ENCODE peak calls at places on chromosomes 7 and 10, in five cellular contexts. One of them, this sample, is unnamed.

GRCh38 chr10:117503170-117503885 is 39.2 kb upstream of the EMX2 start:
- DNase-seq in GM12892: no peak
- DNase-seq in GM12878: no peak
- DNase-seq in HepG2: no peak
- DNase-seq in K562: no peak
- DNase-seq in this sample: no peak

GRCh38 chr10:114565066-114565465 is 93.0 kb downstream of the ABLIM1 start:
- DNase-seq in GM12892: no peak
- DNase-seq in GM12878: no peak
- DNase-seq in HepG2: no peak
- DNase-seq in K562: no peak
- DNase-seq in this sample: no peak

GRCh38 chr10:130109796-130110235 is 814 bp downstream of the C10orf143 start:
- DNase-seq in GM12892: no peak
- DNase-seq in GM12878: peak
- DNase-seq in HepG2: peak
- DNase-seq in K562: peak
- DNase-seq in this sample: no peak

GRCh38 chr7:99386584-99387238 is 12.2 kb downstream of the ARPC1B start:
- DNase-seq in GM12892: no peak
- DNase-seq in GM12878: no peak
- DNase-seq in HepG2: peak
- DNase-seq in K562: peak
- DNase-seq in this sample: no peak

GRCh38 chr10:66239062-66239461 is 686.8 kb upstream of the LRRTM3 start:
- DNase-seq in GM12892: no peak
- DNase-seq in GM12878: no peak
- DNase-seq in HepG2: no peak
- DNase-seq in K562: no peak
- DNase-seq in this sample: no peak

GRCh38 chr7:70347880-70348279 is 749.6 kb downstream of the AUTS2 start:
- DNase-seq in GM12892: no peak
- DNase-seq in GM12878: peak
- DNase-seq in HepG2: no peak
- DNase-seq in K562: no peak
- DNase-seq in this sample: peak

GRCh38 chr10:63561421-63561820 is 40.2 kb downstream of the REEP3 start:
- DNase-seq in GM12892: no peak
- DNase-seq in GM12878: no peak
- DNase-seq in HepG2: no peak
- DNase-seq in K562: no peak
- DNase-seq in this sample: no peak

GRCh38 chr10:112446055-112446854 is 459 bp downstream of the ZDHHC6 start:
- DNase-seq in GM12892: no peak
- DNase-seq in GM12878: no peak
- DNase-seq in HepG2: no peak
- DNase-seq in K562: peak
- DNase-seq in this sample: no peak

GRCh38 chr7:23020742-23021401 is 6.9 kb upstream of the HYCC1 start:
- DNase-seq in GM12892: no peak
- DNase-seq in GM12878: no peak
- DNase-seq in HepG2: no peak
- DNase-seq in K562: no peak
- DNase-seq in this sample: no peak

GRCh38 chr7:116948934-116949333 is 4.4 kb upstream of the ST7 start:
- DNase-seq in GM12892: no peak
- DNase-seq in GM12878: no peak
- DNase-seq in HepG2: no peak
- DNase-seq in K562: peak
- DNase-seq in this sample: no peak

GRCh38 chr7:142463401-142463850 is 205.6 kb upstream of the PRSS58 start:
- DNase-seq in GM12892: no peak
- DNase-seq in GM12878: no peak
- DNase-seq in HepG2: no peak
- DNase-seq in K562: no peak
- DNase-seq in this sample: no peak

GRCh38 chr10:69316313-69317059 is 38.2 kb downstream of the HK1 start:
- DNase-seq in GM12892: no peak
- DNase-seq in GM12878: no peak
- DNase-seq in HepG2: no peak
- DNase-seq in K562: no peak
- DNase-seq in this sample: no peak

GRCh38 chr7:18320971-18321567 is 174.5 kb upstream of the HDAC9 start:
- DNase-seq in GM12892: no peak
- DNase-seq in GM12878: no peak
- DNase-seq in HepG2: peak
- DNase-seq in K562: peak
- DNase-seq in this sample: peak

GRCh38 chr10:27819781-27820531 is 74.3 kb upstream of the MKX start:
- DNase-seq in GM12892: no peak
- DNase-seq in GM12878: no peak
- DNase-seq in HepG2: peak
- DNase-seq in K562: no peak
- DNase-seq in this sample: no peak

GRCh38 chr10:4062072-4062471 is 277.1 kb upstream of the KLF6 start:
- DNase-seq in GM12892: no peak
- DNase-seq in GM12878: no peak
- DNase-seq in HepG2: no peak
- DNase-seq in K562: no peak
- DNase-seq in this sample: no peak

DNA sequence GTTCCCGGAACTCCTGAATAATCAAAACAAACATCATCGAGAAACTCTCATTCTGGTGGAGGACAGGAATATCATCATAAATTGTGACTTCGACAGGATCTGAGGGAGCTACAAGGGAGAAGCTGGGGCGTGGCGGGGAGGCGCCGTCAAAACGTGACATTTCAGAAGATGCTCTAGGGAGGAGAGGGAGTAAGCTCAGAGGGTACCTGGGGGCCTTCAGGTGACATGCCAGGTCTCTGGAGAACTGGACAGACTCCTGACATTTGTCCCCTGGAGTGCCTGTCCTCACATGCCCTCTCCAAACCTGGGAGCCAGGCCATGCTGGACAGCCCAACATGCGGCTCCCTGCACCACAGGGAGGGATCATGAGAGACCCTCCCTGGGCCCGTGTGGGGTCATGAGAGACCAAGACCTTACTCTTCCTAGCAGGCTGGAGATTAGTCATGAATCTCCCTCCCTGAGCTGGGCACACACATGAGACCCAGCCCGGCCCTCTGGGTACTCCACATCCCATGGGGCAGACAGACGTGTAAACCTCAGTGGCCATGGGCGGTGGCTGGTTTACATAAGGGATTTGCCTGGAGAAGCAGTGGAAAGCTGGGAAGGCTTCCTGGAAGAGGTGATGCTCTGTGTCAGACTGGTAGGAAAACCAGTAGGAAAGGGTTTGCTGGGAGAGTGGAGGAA is 81.0 kb downstream of the MYL10 start:
- DNase-seq in GM12892: no peak
- DNase-seq in GM12878: no peak
- DNase-seq in HepG2: no peak
- DNase-seq in K562: no peak
- DNase-seq in this sample: no peak
- TF ChIP-seq TAF1 in GM12892: no peak
- TF ChIP-seq TAF1 in GM12878: no peak
- TF ChIP-seq TAF1 in HepG2: no peak
- TF ChIP-seq TAF1 in K562: no peak
- TF ChIP-seq TAF1 in this sample: no peak

DNA sequence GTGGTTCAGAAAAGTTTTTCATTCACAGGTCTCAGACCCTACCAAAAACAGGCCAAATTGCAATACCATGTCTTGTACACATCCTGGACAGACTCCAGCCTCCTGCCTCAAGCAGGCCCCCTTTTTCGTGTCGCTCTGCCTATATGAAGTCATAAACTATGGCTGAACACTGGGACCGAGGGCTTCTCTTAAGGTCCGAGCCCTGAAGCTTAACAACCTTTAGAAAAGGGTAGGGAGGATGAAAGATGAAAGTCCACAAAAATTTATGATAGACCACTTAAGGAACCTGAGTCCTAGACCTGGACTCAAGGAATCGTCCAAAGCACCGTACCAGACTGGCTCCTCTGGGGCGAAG is 1.3 kb downstream of the FBXW4 start:
- DNase-seq in GM12892: no peak
- DNase-seq in GM12878: no peak
- DNase-seq in HepG2: peak
- DNase-seq in K562: peak
- DNase-seq in this sample: no peak
- TF ChIP-seq TAF1 in GM12892: no peak
- TF ChIP-seq TAF1 in GM12878: no peak
- TF ChIP-seq TAF1 in HepG2: no peak
- TF ChIP-seq TAF1 in K562: no peak
- TF ChIP-seq TAF1 in this sample: no peak

DNA sequence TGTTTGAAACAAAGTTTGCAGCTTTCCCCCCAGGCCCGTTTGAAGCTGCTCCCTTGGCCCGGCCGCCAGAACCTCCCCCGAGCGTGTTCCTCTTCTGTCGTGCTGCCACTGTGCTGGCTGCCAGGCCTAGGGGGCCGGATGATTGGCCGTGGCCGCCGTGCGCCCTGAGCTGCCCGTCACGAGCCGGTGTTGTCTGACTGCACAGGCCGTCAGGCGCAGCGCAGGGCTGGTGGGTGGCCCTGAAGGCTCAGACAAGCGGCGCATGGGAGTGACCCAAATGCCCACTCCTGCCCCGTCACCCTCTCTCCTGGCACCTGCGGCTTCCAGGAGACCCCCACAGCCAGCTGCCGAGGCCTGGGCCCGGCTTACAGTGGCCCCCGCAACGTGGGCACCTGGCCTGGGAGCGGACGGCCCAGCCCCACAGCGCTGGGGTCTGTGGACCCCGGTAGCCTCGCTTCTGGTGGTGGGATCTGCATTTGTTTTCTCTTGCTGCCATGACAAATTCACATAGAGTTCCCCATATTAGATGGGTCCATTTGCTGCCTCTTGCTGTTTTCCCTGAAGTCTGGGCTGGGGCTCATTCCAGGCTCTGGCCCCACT is 13.1 kb downstream of the JAKMIP3 start:
- DNase-seq in GM12892: no peak
- DNase-seq in GM12878: no peak
- DNase-seq in HepG2: no peak
- DNase-seq in K562: no peak
- DNase-seq in this sample: no peak
- TF ChIP-seq TAF1 in GM12892: no peak
- TF ChIP-seq TAF1 in GM12878: no peak
- TF ChIP-seq TAF1 in HepG2: no peak
- TF ChIP-seq TAF1 in K562: no peak
- TF ChIP-seq TAF1 in this sample: no peak

GRCh38 chr7:137869260-137869659 is 22.5 kb upstream of the DGKI start:
- DNase-seq in GM12892: no peak
- DNase-seq in GM12878: no peak
- DNase-seq in HepG2: no peak
- DNase-seq in K562: no peak
- DNase-seq in this sample: no peak

GRCh38 chr7:137870078-137870477 is 23.3 kb upstream of the DGKI start:
- DNase-seq in GM12892: no peak
- DNase-seq in GM12878: no peak
- DNase-seq in HepG2: no peak
- DNase-seq in K562: no peak
- DNase-seq in this sample: no peak

GRCh38 chr7:137873524-137873923 is 26.8 kb upstream of the DGKI start:
- DNase-seq in GM12892: no peak
- DNase-seq in GM12878: no peak
- DNase-seq in HepG2: no peak
- DNase-seq in K562: no peak
- DNase-seq in this sample: no peak

GRCh38 chr7:137870684-137871083 is 23.9 kb upstream of the DGKI start:
- DNase-seq in GM12892: no peak
- DNase-seq in GM12878: no peak
- DNase-seq in HepG2: no peak
- DNase-seq in K562: no peak
- DNase-seq in this sample: no peak

DNA sequence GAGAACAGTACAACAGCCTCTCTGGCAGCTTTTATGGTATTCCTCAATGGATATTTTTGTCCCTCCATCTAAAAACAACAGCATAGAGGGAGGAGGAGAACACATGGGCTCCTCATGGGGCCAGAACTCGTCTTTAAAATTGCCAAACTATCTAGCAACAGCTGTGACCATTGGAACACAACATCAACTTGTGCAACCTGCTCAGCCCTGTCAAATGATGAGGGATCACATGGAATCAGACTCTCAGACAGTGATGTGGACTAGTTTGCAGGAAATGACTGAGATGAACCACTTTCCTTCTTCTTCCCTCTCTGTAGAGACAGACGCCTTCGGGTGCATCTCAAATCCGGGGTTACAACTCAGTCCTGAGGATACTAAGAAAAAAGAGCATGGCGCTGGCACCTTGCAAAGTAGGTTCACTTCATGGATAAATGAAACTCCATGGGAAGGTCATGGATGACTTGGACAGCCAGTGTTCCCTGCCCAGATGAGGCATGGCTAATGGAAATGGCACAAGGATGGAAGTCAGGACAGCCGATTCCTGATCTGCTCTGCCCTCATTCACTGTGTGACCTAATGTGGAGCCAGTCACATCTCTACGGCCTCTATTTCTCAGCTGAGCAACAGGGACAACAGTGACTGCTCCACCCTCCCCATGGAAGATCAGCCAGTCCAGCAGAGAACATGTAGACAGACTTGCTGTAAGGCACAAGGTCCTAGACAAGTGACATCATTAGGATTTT is 24.6 kb upstream of the DGKI start:
- DNase-seq in GM12892: no peak
- DNase-seq in GM12878: no peak
- DNase-seq in HepG2: no peak
- DNase-seq in K562: no peak
- DNase-seq in this sample: no peak
- TF ChIP-seq TAF1 in GM12892: no peak
- TF ChIP-seq TAF1 in GM12878: no peak
- TF ChIP-seq TAF1 in HepG2: no peak
- TF ChIP-seq TAF1 in K562: no peak
- TF ChIP-seq TAF1 in this sample: no peak

GRCh38 chr10:127579640-127580039 is 30.5 kb downstream of the NPS start:
- DNase-seq in GM12892: no peak
- DNase-seq in GM12878: no peak
- DNase-seq in HepG2: no peak
- DNase-seq in K562: no peak
- DNase-seq in this sample: no peak
- TF ChIP-seq TAF1 in GM12892: no peak
- TF ChIP-seq TAF1 in GM12878: no peak
- TF ChIP-seq TAF1 in HepG2: no peak
- TF ChIP-seq TAF1 in K562: no peak
- TF ChIP-seq TAF1 in this sample: no peak